ENCODE peak calls at places on chromosomes 2 and 18, in ten cellular contexts. X, D, H, O, J, P, Q, G, Z and T are unnamed samples.

GRCh38 chr2:143034292-143035074 is 94.7 kb upstream of the ARHGAP15 start:
- DNase-seq in X (peak), D (peak), H (peak), O (peak), J (peak), P (no peak), Q (no peak), G (no peak), Z (no peak), T (peak)

GRCh38 chr2:4635289-4635688 is 931.9 kb downstream of the DCDC2C start:
- DNase-seq in X (no peak), D (no peak), H (no peak), O (no peak), J (no peak), P (no peak), Q (no peak), G (no peak), Z (no peak), T (no peak)

GRCh38 chr2:120012363-120012762 is 514 bp upstream of the EPB41L5 start:
- DNase-seq in X (no peak), D (no peak), H (no peak), O (no peak), J (no peak), P (no peak), Q (no peak), G (no peak), Z (no peak), T (no peak)

GRCh38 chr2:108417254-108417653 is 31.8 kb upstream of the GCC2 start:
- DNase-seq in X (peak), D (peak), H (peak), O (peak), J (no peak), P (no peak), Q (no peak), G (no peak), Z (no peak), T (no peak)

GRCh38 chr2:31322376-31322775 is 88.4 kb downstream of the EHD3 start:
- DNase-seq in X (no peak), D (no peak), H (no peak), O (no peak), J (no peak), P (no peak), Q (no peak), G (no peak), Z (no peak), T (no peak)

GRCh38 chr2:20585351-20585709 is 65.6 kb downstream of the HS1BP3 start:
- DNase-seq in X (no peak), D (no peak), H (no peak), O (no peak), J (no peak), P (no peak), Q (no peak), G (no peak), Z (no peak), T (no peak)

GRCh38 chr2:118000041-118000440 is 13.8 kb downstream of the CCDC93 start:
- DNase-seq in X (no peak), D (no peak), H (no peak), O (no peak), J (no peak), P (no peak), Q (no peak), G (no peak), Z (no peak), T (no peak)

GRCh38 chr18:40935423-40935822 is 1019.6 kb upstream of the PIK3C3 start:
- DNase-seq in X (no peak), D (no peak), H (no peak), O (no peak), J (no peak), P (no peak), Q (no peak), G (no peak), Z (peak), T (no peak)

GRCh38 chr2:100780203-100781008 is 39.5 kb upstream of the NPAS2 start:
- DNase-seq in X (peak), D (no peak), H (peak), O (peak), J (no peak), P (no peak), Q (no peak), G (no peak), Z (no peak), T (peak)

GRCh38 chr2:112482309-112483046 is 522 bp downstream of the TTL start:
- DNase-seq in X (peak), D (no peak), H (no peak), O (peak), J (peak), P (peak), Q (peak), G (no peak), Z (peak), T (peak)

GRCh38 chr2:127605691-127606277 is 40.2 kb upstream of the GPR17 start:
- DNase-seq in X (no peak), D (peak), H (no peak), O (peak), J (no peak), P (no peak), Q (no peak), G (no peak), Z (no peak), T (no peak)

GRCh38 chr2:38178556-38179419 is 102.8 kb upstream of the CYP1B1 start:
- DNase-seq in X (no peak), D (no peak), H (no peak), O (no peak), J (peak), P (no peak), Q (no peak), G (no peak), Z (no peak), T (peak)

GRCh38 chr2:30206461-30207430 is 24.6 kb upstream of the LBH start:
- DNase-seq in X (no peak), D (no peak), H (no peak), O (no peak), J (no peak), P (no peak), Q (peak), G (no peak), Z (no peak), T (no peak)

GRCh38 chr2:224429441-224429810 is 27.5 kb upstream of the FAM124B start:
- DNase-seq in X (no peak), D (no peak), H (no peak), O (no peak), J (no peak), P (no peak), Q (no peak), G (no peak), Z (no peak), T (no peak)

GRCh38 chr18:36501100-36501499 is 203.6 kb downstream of the FHOD3 start:
- DNase-seq in X (no peak), D (no peak), H (no peak), O (no peak), J (no peak), P (no peak), Q (no peak), G (no peak), Z (no peak), T (no peak)

GRCh38 chr2:152740743-152741328 is 22.4 kb downstream of the ARL6IP6 start:
- DNase-seq in X (no peak), D (no peak), H (peak), O (no peak), J (peak), P (no peak), Q (no peak), G (no peak), Z (no peak), T (no peak)

GRCh38 chr18:30280861-30281470 is 761.6 kb downstream of the DSC3 start:
- DNase-seq in X (no peak), D (no peak), H (peak), O (no peak), J (no peak), P (no peak), Q (no peak), G (no peak), Z (no peak), T (no peak)

GRCh38 chr2:69299772-69300516 is 87.1 kb downstream of the GFPT1 start:
- DNase-seq in X (no peak), D (no peak), H (no peak), O (no peak), J (no peak), P (no peak), Q (no peak), G (no peak), Z (no peak), T (no peak)
- TF ChIP-seq POLR2A in X (no peak), D (no peak), H (no peak), O (no peak), J (no peak), P (no peak), Q (no peak), G (no peak), Z (no peak), T (no peak)

GRCh38 chr18:9475643-9476580 is 599 bp downstream of the RALBP1 start:
- DNase-seq in X (no peak), D (no peak), H (no peak), O (peak), J (peak), P (no peak), Q (no peak), G (no peak), Z (peak), T (peak)
- TF ChIP-seq POLR2A in X (no peak), D (no peak), H (no peak), O (peak), J (peak), P (no peak), Q (no peak), G (no peak), Z (peak), T (peak)

GRCh38 chr2:74493546-74493945 is 5.9 kb downstream of the LBX2 start:
- DNase-seq in X (no peak), D (no peak), H (no peak), O (no peak), J (no peak), P (no peak), Q (no peak), G (no peak), Z (no peak), T (no peak)

GRCh38 chr2:74491671-74492544 is 7.5 kb downstream of the LBX2 start:
- DNase-seq in X (no peak), D (no peak), H (no peak), O (no peak), J (no peak), P (peak), Q (no peak), G (no peak), Z (no peak), T (no peak)

GRCh38 chr2:74486141-74486540 is 3.3 kb downstream of the TTC31 start:
- DNase-seq in X (no peak), D (no peak), H (no peak), O (no peak), J (no peak), P (no peak), Q (no peak), G (no peak), Z (no peak), T (no peak)

GRCh38 chr2:74489906-74490305 is 7.0 kb downstream of the TTC31 start:
- DNase-seq in X (no peak), D (no peak), H (no peak), O (no peak), J (no peak), P (peak), Q (no peak), G (no peak), Z (no peak), T (no peak)

DNA sequence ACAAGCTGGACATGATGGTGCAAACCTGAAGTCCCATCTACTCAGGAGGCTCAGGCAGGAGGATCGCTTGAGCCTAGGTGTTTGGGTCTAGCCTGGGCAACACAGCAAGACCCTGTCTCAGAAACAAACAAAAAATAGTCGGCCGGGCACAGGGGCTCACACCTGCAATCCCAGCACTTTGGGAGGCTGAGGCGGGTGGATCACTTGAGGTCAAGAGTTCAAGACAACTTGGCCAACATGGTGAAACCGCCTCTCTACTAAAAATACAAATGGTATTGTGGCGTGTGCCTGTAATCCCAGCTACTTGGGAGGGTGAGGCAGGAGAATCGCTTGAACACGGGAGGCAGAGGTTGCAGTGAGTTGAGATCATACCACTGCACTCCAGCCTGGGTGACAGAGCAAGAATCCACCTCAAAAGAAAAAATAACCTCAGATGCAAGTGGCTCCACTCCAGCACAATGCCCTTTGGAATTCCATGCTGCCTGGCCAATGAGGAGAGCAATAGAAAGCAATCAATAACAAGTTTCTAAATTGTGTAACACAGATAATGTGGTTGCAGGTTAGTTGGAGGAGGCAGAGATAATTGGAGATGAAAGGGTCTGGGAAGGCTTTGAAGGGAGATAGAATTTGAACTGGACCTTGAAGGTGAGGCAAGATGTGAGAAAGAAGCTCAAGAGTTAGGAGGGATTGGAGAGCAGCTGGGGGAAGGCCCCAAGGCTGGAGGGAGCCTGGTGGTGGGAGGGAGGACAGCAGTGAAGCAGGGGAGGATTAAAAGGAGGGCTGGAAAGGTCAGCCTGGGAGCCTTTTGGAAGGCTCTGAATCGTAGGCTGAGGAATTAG is 6.0 kb downstream of the TTC31 start:
- DNase-seq in X (no peak), D (no peak), H (no peak), O (peak), J (no peak), P (peak), Q (no peak), G (no peak), Z (no peak), T (no peak)
- TF ChIP-seq POLR2A in X (no peak), D (no peak), H (no peak), O (no peak), J (no peak), P (no peak), Q (no peak), G (no peak), Z (no peak), T (no peak)

DNA sequence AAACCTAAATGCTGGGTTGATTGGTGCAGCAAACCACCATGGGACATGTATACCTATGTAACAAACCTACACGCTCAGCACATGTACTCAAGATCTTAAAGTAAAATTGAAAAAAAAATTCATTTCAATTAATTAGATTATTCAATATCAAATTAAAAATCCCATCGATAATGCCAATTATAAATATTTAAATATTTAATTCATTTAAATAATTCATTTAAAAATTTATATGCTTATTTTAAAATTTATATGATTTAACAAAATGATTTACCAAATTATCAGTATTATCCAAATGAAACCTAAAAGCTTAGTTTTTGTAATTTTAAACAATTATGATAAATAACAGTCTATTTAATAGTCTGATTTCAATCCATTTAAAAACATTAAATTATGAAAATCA is 560.4 kb downstream of the NUP35 start:
- DNase-seq in X (no peak), D (no peak), H (no peak), O (no peak), J (no peak), P (no peak), Q (no peak), G (no peak), Z (no peak), T (no peak)
- TF ChIP-seq POLR2A in X (no peak), D (no peak), H (no peak), O (no peak), J (no peak), P (no peak), Q (no peak), G (no peak), Z (no peak), T (no peak)

GRCh38 chr2:240369725-240370585 is 65.5 kb upstream of the GPC1 start:
- DNase-seq in X (peak), D (peak), H (peak), O (no peak), J (peak), P (no peak), Q (no peak), G (no peak), Z (no peak), T (peak)
- TF ChIP-seq POLR2A in X (no peak), D (no peak), H (no peak), O (no peak), J (peak), P (no peak), Q (no peak), G (no peak), Z (no peak), T (no peak)

DNA sequence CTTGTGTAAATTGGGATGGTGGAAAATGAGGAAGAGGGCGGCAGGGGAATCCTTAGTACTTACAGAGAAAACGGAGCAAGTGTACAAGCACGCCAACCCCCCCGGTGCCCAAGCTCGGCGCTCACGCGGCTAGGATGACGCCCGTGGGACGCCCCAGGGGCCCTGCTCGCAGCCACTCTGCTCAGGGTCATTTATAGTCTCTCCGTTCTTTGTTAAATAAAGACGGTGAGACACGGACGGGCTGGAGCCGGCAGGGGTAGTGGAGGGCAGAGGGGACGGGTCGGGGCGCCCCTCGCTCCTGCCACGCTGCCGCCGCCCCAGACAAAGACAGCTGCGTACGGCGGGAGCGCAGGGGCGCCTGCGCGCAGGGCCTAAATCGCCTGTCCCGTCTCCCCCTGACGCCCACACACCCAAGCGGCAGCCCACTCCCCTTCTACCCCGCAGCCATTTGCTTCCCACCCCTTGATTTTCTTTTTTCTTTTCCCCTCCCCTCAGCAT is 37.8 kb downstream of the PCBP1 start:
- DNase-seq in X (peak), D (peak), H (no peak), O (peak), J (peak), P (peak), Q (peak), G (no peak), Z (no peak), T (no peak)
- TF ChIP-seq POLR2A in X (no peak), D (no peak), H (no peak), O (peak), J (peak), P (no peak), Q (no peak), G (no peak), Z (peak), T (peak)

GRCh38 chr18:51029694-51030536 is at the start of gene SMAD4:
- DNase-seq in X (peak), D (peak), H (peak), O (peak), J (peak), P (peak), Q (peak), G (peak), Z (peak), T (peak)
- TF ChIP-seq POLR2A in X (peak), D (no peak), H (peak), O (peak), J (peak), P (peak), Q (no peak), G (no peak), Z (peak), T (peak)

DNA sequence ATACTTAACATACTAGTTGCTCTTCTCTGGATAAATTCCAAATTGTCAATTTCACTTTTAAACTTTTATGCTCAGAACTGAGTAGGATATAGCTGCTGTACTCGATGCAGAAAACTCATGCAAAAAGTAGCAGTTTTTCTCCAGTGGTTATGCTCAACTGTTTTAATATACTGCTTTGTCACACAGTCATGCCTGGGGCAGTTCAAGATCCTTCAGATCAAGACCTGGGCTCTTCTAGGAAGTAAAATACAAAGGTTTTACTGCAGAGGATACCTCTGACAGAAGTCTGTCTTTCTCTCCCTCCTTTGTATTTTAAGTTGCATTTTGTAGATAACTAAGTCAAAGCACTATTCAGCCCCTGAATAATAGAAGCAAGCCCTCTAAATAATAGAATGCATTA is 183.4 kb upstream of the TRIB2 start:
- DNase-seq in X (no peak), D (no peak), H (no peak), O (no peak), J (no peak), P (no peak), Q (no peak), G (no peak), Z (no peak), T (no peak)
- TF ChIP-seq POLR2A in X (no peak), D (no peak), H (no peak), O (no peak), J (no peak), P (no peak), Q (no peak), G (no peak), Z (no peak), T (no peak)

DNA sequence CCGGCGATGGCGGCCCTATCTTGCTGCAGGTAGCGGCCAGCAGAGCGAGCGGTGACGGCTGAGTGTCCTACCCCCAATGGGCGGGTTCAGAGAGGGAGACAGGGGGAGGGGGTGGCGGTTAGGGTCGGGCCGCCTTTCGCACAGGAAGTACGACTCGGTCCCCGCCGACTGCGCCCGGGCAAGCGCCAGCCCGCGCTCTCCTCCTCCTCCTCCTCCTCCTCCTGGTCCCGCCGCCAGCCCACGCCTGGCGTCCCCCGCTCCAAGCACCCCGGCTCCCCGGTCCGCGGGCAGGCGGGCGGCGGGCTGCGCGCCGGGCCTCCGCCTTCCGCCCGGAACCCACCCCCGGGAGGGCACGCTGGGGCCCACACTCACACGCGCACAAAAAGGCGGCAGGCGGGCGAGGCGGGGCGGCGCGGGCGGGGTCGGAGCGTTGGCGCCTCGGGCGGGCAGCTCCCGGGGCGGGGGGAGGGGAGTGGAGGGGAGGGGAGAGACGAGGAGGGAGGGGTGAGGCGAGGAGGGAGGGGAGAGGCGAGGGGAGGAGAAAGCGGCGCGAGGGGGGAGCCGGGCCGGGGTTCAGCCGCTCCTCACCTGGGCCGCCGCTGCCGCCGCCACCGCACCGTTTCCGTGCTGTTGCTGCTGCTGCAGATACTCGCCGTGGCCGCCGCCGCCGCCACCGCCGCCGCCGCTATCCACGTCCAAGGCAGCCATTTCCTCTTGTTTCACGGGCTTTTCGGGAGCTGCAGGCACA is 1.2 kb downstream of the SP3 start:
- DNase-seq in X (peak), D (peak), H (peak), O (peak), J (peak), P (peak), Q (peak), G (peak), Z (peak), T (peak)
- TF ChIP-seq POLR2A in X (peak), D (no peak), H (peak), O (peak), J (peak), P (no peak), Q (no peak), G (no peak), Z (peak), T (peak)